ENCODE peak calls at places on chromosomes 16 and 17, in ten cellular contexts. E is stimulated activated naive B cell treated with anti-CD40 and anti-IgM and Interleukin-4, amounts not matched to agents 10 μg/mL and 1 μg/mL and 100 μg/mL, for 72 hours; B is left ventricle myocardium inferior; A is COR-L47; O is AG04449; Y is NCI-H2171; C is Calu3; D is activated CD4-positive, alpha-beta memory T cell treated with anti-CD3 and anti-CD28 coated beads, Interleukin-2, amount 10 ng/mL, durations not matched to agents 7 days and 5 days; M is NCI-H774; X is Right ventricle myocardium superior. R is an unnamed sample.

GRCh38 chr17:34894971-34895370 is 66.3 kb downstream of the CCT6B start:
- DNase-seq in E (no peak), B (no peak), A (no peak), O (no peak), Y (no peak), C (no peak), D (no peak), M (no peak), X (no peak), R (no peak)

GRCh38 chr16:73735018-73735417 is 561.6 kb upstream of the PSMD7 start:
- DNase-seq in E (no peak), B (no peak), A (no peak), O (no peak), Y (no peak), C (peak; percentile 42), D (no peak), M (no peak), X (no peak), R (no peak)

GRCh38 chr17:39083270-39083669 is 68.2 kb downstream of the PLXDC1 start:
- DNase-seq in E (no peak), B (no peak), A (no peak), O (no peak), Y (no peak), C (no peak), D (no peak), M (no peak), X (no peak), R (no peak)

GRCh38 chr17:79974786-79975497 is 60.7 kb downstream of the TBC1D16 start:
- DNase-seq in E (no peak), B (no peak), A (no peak), O (no peak), Y (no peak), C (no peak), D (no peak), M (no peak), X (no peak), R (no peak)

GRCh38 chr17:40799859-40800258 is at the start of gene KRT28:
- DNase-seq in E (no peak), B (no peak), A (no peak), O (no peak), Y (no peak), C (no peak), D (no peak), M (no peak), X (no peak), R (no peak)

GRCh38 chr16:74627506-74628220 is 20.7 kb upstream of the GLG1 start:
- DNase-seq in E (no peak), B (no peak), A (no peak), O (no peak), Y (no peak), C (no peak), D (no peak), M (no peak), X (no peak), R (no peak)

GRCh38 chr16:4344659-4345438 is 6.3 kb downstream of the PAM16 start:
- DNase-seq in E (no peak), B (no peak), A (peak; percentile 86), O (no peak), Y (no peak), C (no peak), D (no peak), M (peak; percentile 93), X (no peak), R (no peak)

GRCh38 chr16:546909-547770 is 13.1 kb upstream of the PRR35 start:
- DNase-seq in E (peak; percentile 44), B (peak; percentile 68), A (no peak), O (no peak), Y (no peak), C (no peak), D (peak; percentile 52), M (no peak), X (peak; percentile 81), R (no peak)

GRCh38 chr17:6473128-6473767 is 29.0 kb downstream of the PIMREG start:
- DNase-seq in E (peak; percentile 46), B (peak; percentile 68), A (no peak), O (no peak), Y (no peak), C (peak; percentile 79), D (peak; percentile 69), M (peak; percentile 10), X (peak; percentile 82), R (peak; percentile 46)

GRCh38 chr17:50152736-50153135 is 2.3 kb upstream of the PPP1R9B start:
- DNase-seq in E (no peak), B (no peak), A (no peak), O (no peak), Y (no peak), C (no peak), D (no peak), M (no peak), X (no peak), R (no peak)

GRCh38 chr16:2963611-2964415 is at the start of gene KREMEN2:
- DNase-seq in E (no peak), B (no peak), A (peak; percentile 76), O (no peak), Y (peak; percentile 63), C (peak; percentile 57), D (no peak), M (no peak), X (no peak), R (no peak)

GRCh38 chr17:7705269-7706255 is 560 bp downstream of the EFNB3 start:
- DNase-seq in E (no peak), B (no peak), A (no peak), O (no peak), Y (no peak), C (no peak), D (no peak), M (no peak), X (no peak), R (no peak)